ENCODE peak calls at places on chromosomes 6 and 20, in four cellular contexts. J is brain microvascular endothelial cell; T is central memory CD4-positive, alpha-beta T cell; X is BJ. V is an unnamed sample.
A peak's percentile ranks its signal among the peaks of the same experiment; 100 is the strongest.

GRCh38 chr6:166784691-166785090 is 157.6 kb upstream of the RPS6KA2 start:
- DNase-seq in J (no peak), T (no peak), X (no peak), V (no peak)

GRCh38 chr20:36121981-36122930 is 32.3 kb upstream of the EPB41L1 start:
- DNase-seq in J (no peak), T (no peak), X (no peak), V (no peak)

GRCh38 chr20:53146201-53146891 is 174.2 kb downstream of the TSHZ2 start:
- DNase-seq in J (no peak), T (peak; percentile 3), X (no peak), V (no peak)

GRCh38 chr6:119173249-119174084 is 95.0 kb upstream of the FAM184A start:
- DNase-seq in J (no peak), T (no peak), X (no peak), V (no peak)

GRCh38 chr20:48794360-48794759 is 33.4 kb downstream of the PREX1 start:
- DNase-seq in J (no peak), T (no peak), X (no peak), V (no peak)

GRCh38 chr6:7910654-7911344 is at the start of gene TXNDC5:
- DNase-seq in J (peak; percentile 21), T (peak; percentile 51), X (no peak), V (peak; percentile 75)

GRCh38 chr6:48151142-48151541 is 40.1 kb upstream of the PTCHD4 start:
- DNase-seq in J (no peak), T (no peak), X (peak; percentile 79), V (peak; percentile 40)

GRCh38 chr20:56443654-56444540 is 24.5 kb upstream of the RTF2 start:
- DNase-seq in J (peak; percentile 18), T (no peak), X (no peak), V (peak; percentile 54)

GRCh38 chr6:96604420-96604819 is 41.5 kb downstream of the FHL5 start:
- DNase-seq in J (no peak), T (no peak), X (no peak), V (no peak)

GRCh38 chr20:57455386-57455785 is 64.2 kb downstream of the RBM38 start:
- DNase-seq in J (no peak), T (no peak), X (no peak), V (no peak)

GRCh38 chr20:13101701-13102100 is 92.9 kb downstream of the SPTLC3 start:
- DNase-seq in J (peak; percentile 47), T (no peak), X (no peak), V (peak; percentile 63)

GRCh38 chr6:43776799-43777776 is 7.1 kb downstream of the VEGFA start:
- DNase-seq in J (no peak), T (no peak), X (no peak), V (no peak)